ENCODE peak calls at places on chromosomes 4 and X, in six cellular contexts. H, Q, A, X, M and W are unnamed samples.

GRCh38 chr4:152935138-152935537 is 985 bp upstream of the FHDC1 start:
- DNase-seq in A (peak), M (no peak), H (peak), X (peak), Q (no peak), W (peak)

GRCh38 chr4:83013420-83013867 is 2.8 kb upstream of the LIN54 start:
- DNase-seq in H (no peak), X (no peak), A (no peak), M (no peak), Q (no peak), W (no peak)

GRCh38 chrX:28638775-28639174 is 51.5 kb downstream of the IL1RAPL1 start:
- DNase-seq in X (no peak), M (no peak), H (no peak), Q (no peak), A (no peak), W (no peak)

GRCh38 chrX:151974336-151975227 is at the start of gene GABRE:
- DNase-seq in M (peak), H (peak), X (peak), A (peak), Q (peak), W (peak)

GRCh38 chr4:78100060-78100459 is 42.9 kb downstream of the FRAS1 start:
- DNase-seq in H (no peak), A (no peak), Q (no peak), X (no peak), M (peak), W (no peak)

GRCh38 chr4:69095301-69095731 is 958 bp upstream of the UGT2B7 start:
- DNase-seq in X (no peak), H (no peak), M (peak), A (no peak), Q (no peak), W (no peak)

GRCh38 chrX:112058255-112058654 is 24.3 kb downstream of the TRPC5 start:
- DNase-seq in H (no peak), M (peak), A (no peak), Q (no peak), X (no peak), W (no peak)

GRCh38 chr4:143986173-143986572 is 33.0 kb downstream of the GYPB start:
- DNase-seq in M (no peak), Q (no peak), A (peak), H (no peak), X (no peak), W (no peak)

GRCh38 chrX:108699368-108699767 is 37.0 kb downstream of the IRS4 start:
- DNase-seq in X (no peak), Q (no peak), M (peak), H (no peak), A (no peak), W (no peak)

GRCh38 chrX:39705299-39705698 is 392.5 kb downstream of the BCOR start:
- DNase-seq in X (peak), A (peak), H (peak), M (peak), Q (peak), W (no peak)

GRCh38 chr4:180990931-180991330 is 1252.3 kb upstream of the TENM3 start:
- DNase-seq in Q (no peak), H (no peak), M (no peak), X (no peak), A (no peak), W (no peak)

GRCh38 chrX:140360284-140360683 is 144.6 kb downstream of the SOX3 start:
- DNase-seq in X (no peak), Q (no peak), M (no peak), A (no peak), H (no peak), W (no peak)

GRCh38 chr4:8702020-8702495 is 109.5 kb downstream of the CPZ start:
- DNase-seq in H (no peak), Q (no peak), M (no peak), A (peak), X (no peak), W (no peak)

GRCh38 chrX:41145920-41146608 is 60.8 kb downstream of the USP9X start:
- DNase-seq in H (no peak), M (peak), A (no peak), X (no peak), Q (no peak), W (no peak)

GRCh38 chr4:153465145-153465544 is 1.0 kb upstream of the TMEM131L start:
- DNase-seq in A (no peak), H (no peak), M (no peak), X (no peak), Q (no peak), W (no peak)

GRCh38 chr4:54100607-54101189 is 735 bp downstream of the GSX2 start:
- DNase-seq in Q (no peak), H (no peak), A (peak), X (no peak), M (no peak), W (peak)

GRCh38 chr4:121785479-121785878 is 15.6 kb upstream of the EXOSC9 start:
- DNase-seq in H (no peak), X (no peak), M (peak), Q (no peak), A (no peak), W (no peak)

GRCh38 chrX:10022580-10023245 is 55.6 kb downstream of the CLDN34 start:
- DNase-seq in M (peak), H (peak), X (no peak), A (no peak), Q (no peak), W (no peak)

GRCh38 chr4:72314869-72315268 is 254.2 kb downstream of the ADAMTS3 start:
- DNase-seq in Q (no peak), A (no peak), M (peak), X (no peak), H (no peak), W (no peak)

GRCh38 chr4:82194329-82194728 is 179.5 kb downstream of the HNRNPD start:
- DNase-seq in M (no peak), A (no peak), H (no peak), X (no peak), Q (no peak), W (no peak)

GRCh38 chrX:145213504-145213903 is 33.8 kb upstream of the SPANXN1 start:
- DNase-seq in X (no peak), Q (no peak), H (no peak), A (peak), M (peak), W (peak)

GRCh38 chrX:44352739-44353138 is 9.3 kb upstream of the EFHC2 start:
- DNase-seq in Q (no peak), M (no peak), A (no peak), X (no peak), H (no peak), W (no peak)

GRCh38 chr4:48047421-48047844 is 30.9 kb downstream of the NIPAL1 start:
- DNase-seq in H (no peak), X (peak), A (no peak), M (no peak), Q (no peak), W (no peak)

DNA sequence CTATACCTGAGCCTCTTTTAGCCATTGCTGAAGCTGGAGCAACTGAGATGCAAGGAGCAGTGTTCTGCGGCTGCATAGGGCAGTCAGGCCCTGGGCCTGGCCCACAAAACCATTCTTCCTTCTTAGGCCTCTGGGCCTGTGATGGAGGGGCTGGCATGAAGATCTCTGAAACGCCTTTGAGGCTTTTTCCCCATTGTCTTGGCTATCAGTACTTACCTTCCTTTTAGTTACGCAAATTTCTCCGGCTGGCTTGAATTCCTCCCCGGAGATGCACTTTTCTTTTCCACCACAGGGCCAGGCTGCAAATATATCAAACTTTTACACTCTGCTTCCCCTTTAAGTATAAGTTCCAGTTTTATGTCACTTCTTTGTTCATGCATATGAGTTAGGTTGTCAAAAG is 194.5 kb upstream of the PCDH7 start:
- DNase-seq in H (no peak), X (no peak), Q (no peak), A (no peak), M (no peak), W (no peak)
- TF ChIP-seq CTCF in H (no peak), X (no peak), Q (no peak), A (no peak), M (no peak), W (no peak)

GRCh38 chr4:169724251-169724650 is 33.5 kb downstream of the HPF1 start:
- DNase-seq in X (no peak), M (peak), A (no peak), Q (no peak), H (no peak), W (no peak)

GRCh38 chr4:169720529-169720928 is 37.2 kb downstream of the HPF1 start:
- DNase-seq in M (no peak), A (no peak), H (no peak), Q (no peak), X (no peak), W (no peak)

GRCh38 chr4:169727616-169728015 is 30.1 kb downstream of the HPF1 start:
- DNase-seq in M (no peak), A (no peak), X (no peak), H (no peak), Q (no peak), W (no peak)

GRCh38 chr4:169723207-169723606 is 34.5 kb downstream of the HPF1 start:
- DNase-seq in Q (no peak), A (peak), H (peak), X (no peak), M (peak), W (no peak)
- TF ChIP-seq CTCF in Q (peak), A (peak), H (peak), X (no peak), M (peak), W (no peak)

DNA sequence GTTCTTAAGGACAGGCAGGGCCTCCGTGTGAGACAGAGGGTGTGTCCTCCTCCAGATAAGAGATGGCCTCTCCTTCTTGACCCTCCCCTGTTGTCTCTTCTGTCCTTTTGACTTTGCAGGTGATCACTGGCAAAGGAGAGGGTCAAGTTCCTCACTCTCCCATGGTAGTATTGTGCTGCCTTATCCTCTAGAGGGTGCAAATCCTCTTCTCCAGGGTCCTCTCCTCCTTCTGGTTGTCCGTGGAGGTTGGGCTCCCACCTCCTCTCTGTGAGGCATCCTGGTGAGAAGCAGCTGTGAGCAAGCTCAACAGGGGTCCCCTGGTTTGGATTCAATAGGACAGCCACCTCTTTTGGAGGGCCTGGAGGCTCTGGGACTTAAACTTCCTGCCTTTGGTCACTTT is 44.8 kb downstream of the ZNF182 start:
- DNase-seq in M (peak), X (no peak), A (peak), H (no peak), Q (no peak), W (no peak)
- TF ChIP-seq CTCF in M (peak), X (peak), A (peak), H (peak), Q (no peak), W (no peak)

DNA sequence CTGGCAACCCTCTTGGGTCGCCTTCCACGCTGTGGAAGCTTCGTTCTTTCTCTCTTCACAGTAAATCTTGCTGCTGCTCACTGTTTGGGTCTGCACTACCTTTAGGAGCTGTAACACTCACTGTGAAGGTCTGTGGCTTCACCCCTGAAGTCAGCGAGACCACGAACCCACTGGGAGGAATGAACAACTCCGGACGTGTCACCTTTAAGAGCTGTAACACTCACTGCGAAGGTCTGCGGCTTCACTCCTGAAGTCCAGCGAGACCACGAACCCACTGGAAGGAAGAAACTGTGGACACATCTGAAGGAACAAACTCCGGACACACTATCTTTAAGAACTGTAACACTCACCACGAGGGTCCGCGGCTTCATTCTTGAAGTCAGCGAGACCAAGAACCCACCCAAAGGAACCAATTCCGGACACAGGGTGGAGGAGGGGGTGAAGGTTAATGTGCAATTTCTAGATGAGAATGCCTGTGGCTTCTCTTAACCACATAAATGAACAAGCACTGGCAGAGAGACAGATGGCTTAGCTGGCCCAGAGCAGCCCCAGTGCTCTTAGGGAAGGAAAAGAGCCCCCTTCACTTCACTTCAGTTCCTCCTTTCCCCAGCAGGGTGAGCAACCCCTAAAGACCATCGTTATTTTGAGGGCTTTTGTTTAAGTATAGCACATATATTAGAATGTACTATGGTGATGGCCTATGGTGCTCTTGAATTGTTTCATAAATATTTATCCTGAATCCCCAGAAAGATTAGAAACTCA is 73.0 kb downstream of the LUZP4 start:
- DNase-seq in A (peak), M (peak), Q (no peak), X (no peak), H (peak), W (no peak)
- TF ChIP-seq CTCF in A (peak), M (no peak), Q (no peak), X (no peak), H (peak), W (no peak)

DNA sequence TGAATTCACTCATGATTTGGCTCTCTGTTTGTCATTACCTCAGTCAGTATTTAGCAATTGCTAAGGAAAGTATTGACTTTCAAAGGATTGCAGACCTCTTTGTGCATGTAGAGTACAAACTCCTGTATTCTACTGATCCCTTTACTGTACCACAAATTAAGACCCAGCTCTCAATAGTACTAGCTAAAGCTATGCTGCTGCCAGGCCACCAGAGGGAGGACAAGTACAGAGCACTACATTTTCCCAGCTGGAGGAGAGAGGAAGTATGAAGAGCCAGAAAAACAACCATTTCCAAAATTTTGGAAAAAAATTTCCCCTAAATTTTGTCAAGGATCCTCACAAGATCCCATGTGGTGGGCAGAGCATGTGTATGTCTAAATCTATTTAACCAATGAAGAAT is 175.0 kb upstream of the MTMR8 start:
- DNase-seq in A (peak), M (no peak), H (no peak), X (no peak), Q (no peak), W (no peak)
- TF ChIP-seq CTCF in A (peak), M (no peak), H (no peak), X (no peak), Q (no peak), W (no peak)

DNA sequence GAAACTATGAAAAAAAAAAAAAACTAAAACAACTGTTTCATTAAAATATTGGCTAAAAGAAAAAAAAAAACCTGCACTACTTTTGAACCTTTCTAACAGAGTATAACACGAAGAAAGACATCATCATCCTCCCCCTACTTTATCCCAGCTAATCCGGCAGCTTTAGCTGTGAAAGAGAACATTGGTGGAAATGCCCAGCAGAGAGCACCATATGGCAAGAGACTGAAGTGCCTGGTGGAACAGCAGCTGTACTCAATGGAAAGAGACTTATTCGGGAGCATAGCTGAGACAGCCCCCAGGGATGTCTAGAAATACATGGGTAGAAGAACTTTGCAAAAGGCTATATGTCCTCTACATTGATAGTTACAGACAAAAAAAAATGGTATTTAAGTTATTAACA is 30.3 kb downstream of the STPG2 start:
- DNase-seq in A (peak), M (peak), Q (no peak), X (no peak), H (peak), W (peak)
- TF ChIP-seq CTCF in A (peak), M (peak), Q (no peak), X (no peak), H (peak), W (no peak)

GRCh38 chr4:111475696-111476095 is 669.6 kb upstream of the FAM241A start:
- DNase-seq in A (no peak), Q (no peak), H (no peak), X (no peak), M (no peak), W (no peak)

GRCh38 chr4:111475001-111475400 is 670.3 kb upstream of the FAM241A start:
- DNase-seq in A (peak), H (peak), X (no peak), M (peak), Q (no peak), W (peak)
- TF ChIP-seq CTCF in A (peak), H (peak), X (no peak), M (peak), Q (peak), W (peak)

GRCh38 chr4:39342731-39343130 is 23.4 kb downstream of the RFC1 start:
- DNase-seq in H (peak), A (no peak), X (no peak), Q (no peak), M (no peak), W (no peak)

GRCh38 chr4:39335566-39335965 is 30.6 kb downstream of the RFC1 start:
- DNase-seq in H (no peak), A (no peak), M (no peak), X (no peak), Q (no peak), W (no peak)

GRCh38 chr4:39337841-39338240 is 28.3 kb downstream of the RFC1 start:
- DNase-seq in A (no peak), M (no peak), H (no peak), Q (no peak), X (no peak), W (no peak)

GRCh38 chr4:39339968-39340367 is 26.2 kb downstream of the RFC1 start:
- DNase-seq in X (no peak), A (no peak), H (no peak), Q (no peak), M (no peak), W (no peak)

DNA sequence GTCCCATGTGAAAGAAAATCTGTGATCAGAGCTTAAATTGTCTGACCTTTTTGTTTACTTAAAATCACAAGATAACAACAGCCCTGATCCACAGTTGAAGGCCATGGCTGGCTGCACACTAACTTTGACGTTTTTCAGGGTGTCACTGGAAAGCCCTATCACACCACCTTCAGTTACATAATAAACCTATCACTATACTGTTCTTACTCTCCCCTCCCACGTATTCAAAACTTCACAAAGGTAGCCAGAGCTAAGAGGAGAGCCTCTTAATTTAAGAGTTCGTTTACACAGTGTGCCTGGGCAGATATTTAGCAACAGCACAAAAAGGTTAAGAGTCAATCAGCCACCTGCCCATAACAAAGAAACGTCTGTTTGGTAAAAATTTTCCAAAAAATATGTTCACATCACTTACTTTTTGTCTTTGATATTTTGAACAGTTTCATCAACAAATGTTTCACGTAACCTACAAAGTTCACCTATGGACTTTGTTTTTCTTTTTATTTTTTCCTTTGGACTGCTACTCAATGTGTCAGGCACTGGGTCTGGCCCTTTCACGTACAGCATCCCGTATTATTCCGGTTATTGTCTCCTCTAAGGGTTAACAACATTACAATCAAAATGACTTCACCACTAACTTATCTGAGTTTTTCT is 25.0 kb downstream of the RFC1 start:
- DNase-seq in M (no peak), X (no peak), Q (no peak), H (no peak), A (no peak), W (no peak)
- TF ChIP-seq CTCF in M (no peak), X (no peak), Q (no peak), H (no peak), A (no peak), W (no peak)